ENCODE peak calls at places on chromosomes 7 and 10, in four cellular contexts. One of them, this sample, is unnamed. For H3K4me1, the result is how much of the 10 kb centered on the place peaks cover.

GRCh38 chr7:70694909-70695803 is 436.8 kb upstream of the GALNT17 start:
- DNase-seq in HepG2: no peak
- DNase-seq in lung: no peak
- DNase-seq in psoas muscle: peak
- DNase-seq in this sample: no peak

GRCh38 chr10:5614081-5614721 is 52.2 kb downstream of the ASB13 start:
- DNase-seq in HepG2: no peak
- DNase-seq in lung: no peak
- DNase-seq in psoas muscle: no peak
- DNase-seq in this sample: no peak

GRCh38 chr7:116806046-116806944 is 56.1 kb upstream of the CAPZA2 start:
- DNase-seq in HepG2: peak
- DNase-seq in lung: no peak
- DNase-seq in psoas muscle: no peak
- DNase-seq in this sample: no peak

GRCh38 chr7:114645451-114645850 is 230.8 kb downstream of the FOXP2 start:
- DNase-seq in HepG2: no peak
- DNase-seq in lung: no peak
- DNase-seq in psoas muscle: no peak
- DNase-seq in this sample: no peak

GRCh38 chr10:48444861-48445841 is 138.7 kb downstream of the MAPK8 start:
- DNase-seq in HepG2: peak
- DNase-seq in lung: peak
- DNase-seq in psoas muscle: no peak
- DNase-seq in this sample: no peak

GRCh38 chr7:41006591-41006990 is 696.3 kb downstream of the INHBA start:
- DNase-seq in HepG2: no peak
- DNase-seq in lung: no peak
- DNase-seq in psoas muscle: no peak
- DNase-seq in this sample: no peak

GRCh38 chr10:72243822-72244437 is 27.9 kb upstream of the ASCC1 start:
- DNase-seq in HepG2: no peak
- DNase-seq in lung: peak
- DNase-seq in psoas muscle: peak
- DNase-seq in this sample: peak

GRCh38 chr7:94632338-94633024 is 23.5 kb downstream of the SGCE start:
- DNase-seq in HepG2: no peak
- DNase-seq in lung: no peak
- DNase-seq in psoas muscle: no peak
- DNase-seq in this sample: no peak

GRCh38 chr10:2949948-2950354 is 117.4 kb upstream of the PFKP start:
- DNase-seq in HepG2: no peak
- DNase-seq in lung: no peak
- DNase-seq in psoas muscle: no peak
- DNase-seq in this sample: no peak

GRCh38 chr10:97224483-97225435 is 39.0 kb upstream of the SLIT1 start:
- DNase-seq in HepG2: no peak
- DNase-seq in lung: no peak
- DNase-seq in psoas muscle: no peak
- DNase-seq in this sample: no peak

GRCh38 chr10:29426420-29426819 is 137.6 kb downstream of the LYZL1 start:
- DNase-seq in HepG2: peak
- DNase-seq in lung: no peak
- DNase-seq in psoas muscle: no peak
- DNase-seq in this sample: no peak

GRCh38 chr7:18916826-18917225 is 200.6 kb downstream of the TWIST1 start:
- DNase-seq in HepG2: no peak
- DNase-seq in lung: no peak
- DNase-seq in psoas muscle: no peak
- DNase-seq in this sample: no peak

GRCh38 chr10:58797356-58797755 is 284.7 kb downstream of the BICC1 start:
- DNase-seq in HepG2: no peak
- DNase-seq in lung: no peak
- DNase-seq in psoas muscle: no peak
- DNase-seq in this sample: no peak

GRCh38 chr7:476736-477360 is 42.8 kb downstream of the PDGFA start:
- DNase-seq in HepG2: no peak
- DNase-seq in lung: no peak
- DNase-seq in psoas muscle: no peak
- DNase-seq in this sample: no peak

GRCh38 chr10:83806716-83807115 is 332.6 kb upstream of the GHITM start:
- DNase-seq in HepG2: no peak
- DNase-seq in lung: no peak
- DNase-seq in psoas muscle: no peak
- DNase-seq in this sample: no peak

GRCh38 chr7:44769381-44770209 is 20.9 kb downstream of the ZMIZ2 start:
- DNase-seq in HepG2: no peak
- DNase-seq in lung: no peak
- DNase-seq in psoas muscle: no peak
- DNase-seq in this sample: no peak

GRCh38 chr10:96540240-96540639 is 26.5 kb upstream of the TLL2 start:
- DNase-seq in HepG2: no peak
- DNase-seq in lung: no peak
- DNase-seq in psoas muscle: no peak
- DNase-seq in this sample: no peak

GRCh38 chr7:131096267-131096927 is 231.3 kb upstream of the MKLN1 start:
- DNase-seq in HepG2: peak
- DNase-seq in lung: no peak
- DNase-seq in psoas muscle: no peak
- DNase-seq in this sample: no peak
- H3K4me1 ChIP-seq in HepG2: half or more
- H3K4me1 ChIP-seq in lung: under half
- H3K4me1 ChIP-seq in psoas muscle: half or more
- H3K4me1 ChIP-seq in this sample: half or more

GRCh38 chr7:149719912-149720335 is 53.5 kb downstream of the ZNF467 start:
- DNase-seq in HepG2: no peak
- DNase-seq in lung: no peak
- DNase-seq in psoas muscle: no peak
- DNase-seq in this sample: peak
- H3K4me1 ChIP-seq in HepG2: under half
- H3K4me1 ChIP-seq in lung: under half
- H3K4me1 ChIP-seq in psoas muscle: under half
- H3K4me1 ChIP-seq in this sample: under half

GRCh38 chr10:69801434-69802315 is at the start of gene COL13A1:
- DNase-seq in HepG2: no peak
- DNase-seq in lung: no peak
- DNase-seq in psoas muscle: peak
- DNase-seq in this sample: no peak

GRCh38 chr10:69802424-69803161 is 887 bp downstream of the COL13A1 start:
- DNase-seq in HepG2: no peak
- DNase-seq in lung: no peak
- DNase-seq in psoas muscle: peak
- DNase-seq in this sample: no peak

GRCh38 chr10:69800109-69800508 is 1.6 kb upstream of the COL13A1 start:
- DNase-seq in HepG2: peak
- DNase-seq in lung: peak
- DNase-seq in psoas muscle: no peak
- DNase-seq in this sample: no peak

GRCh38 chr10:69801094-69801433 is 642 bp upstream of the COL13A1 start:
- DNase-seq in HepG2: peak
- DNase-seq in lung: peak
- DNase-seq in psoas muscle: peak
- DNase-seq in this sample: no peak

DNA sequence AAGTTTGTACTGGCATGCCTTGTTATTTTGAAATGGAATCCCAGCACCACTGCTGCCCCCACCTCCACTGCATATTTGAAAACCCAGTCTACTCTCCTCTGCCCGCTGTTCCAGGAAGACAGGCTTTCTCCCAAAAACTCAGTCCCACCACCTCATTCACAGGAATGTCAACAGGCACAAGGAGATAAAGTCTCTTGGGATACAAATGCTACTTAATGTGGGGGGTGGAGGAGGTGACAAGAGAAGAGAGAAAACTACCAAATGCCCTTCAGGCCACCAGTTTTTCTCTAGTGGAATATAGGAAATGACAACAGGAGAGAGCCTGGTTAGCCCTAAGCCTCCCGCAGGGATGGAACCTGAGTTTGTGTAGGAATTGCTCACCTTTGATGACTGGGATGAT is 1.0 kb upstream of the COL13A1 start:
- DNase-seq in HepG2: no peak
- DNase-seq in lung: no peak
- DNase-seq in psoas muscle: no peak
- DNase-seq in this sample: no peak
- H3K4me1 ChIP-seq in HepG2: under half
- H3K4me1 ChIP-seq in lung: under half
- H3K4me1 ChIP-seq in psoas muscle: under half
- H3K4me1 ChIP-seq in this sample: under half

DNA sequence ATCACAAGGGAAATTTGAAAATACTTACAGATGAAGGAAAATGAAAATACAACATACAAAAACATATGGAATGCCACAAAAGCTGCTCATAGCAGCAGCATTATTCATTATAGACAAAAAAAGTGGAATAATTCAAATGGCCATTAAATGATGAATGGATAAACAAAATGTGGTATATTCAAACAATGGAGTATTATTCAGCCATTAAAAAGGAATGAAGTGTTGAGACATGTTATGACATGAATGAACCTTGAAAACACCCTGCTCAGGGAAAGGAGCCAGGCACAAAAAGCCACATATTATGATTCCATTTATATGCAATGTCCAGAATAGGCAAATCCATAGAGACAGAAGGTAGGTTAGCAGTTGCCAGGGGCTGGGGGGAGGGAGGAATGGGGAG is 62.6 kb upstream of the SFMBT2 start:
- DNase-seq in HepG2: no peak
- DNase-seq in lung: no peak
- DNase-seq in psoas muscle: no peak
- DNase-seq in this sample: no peak
- H3K4me1 ChIP-seq in HepG2: under half
- H3K4me1 ChIP-seq in lung: under half
- H3K4me1 ChIP-seq in psoas muscle: under half
- H3K4me1 ChIP-seq in this sample: under half

This sample was measured in vagina.